ENCODE peak calls at places on chromosome 6, in five cellular contexts. P is A673, C is lower lobe of right lung, M is psoas muscle, Z is PC-9. V is an unnamed sample. For H3K4me1, the result is how much of the 10 kb centered on the place peaks cover.

GRCh38 chr6:74114428-74114827 is 418.4 kb downstream of the CD109 start:
- DNase-seq in P (no peak), C (no peak), M (no peak), Z (no peak), V (no peak)

GRCh38 chr6:148952147-148953041 is 205.6 kb downstream of the UST start:
- DNase-seq in P (no peak), C (no peak), M (no peak), Z (no peak), V (peak)

GRCh38 chr6:7691675-7692452 is 34.0 kb upstream of the BMP6 start:
- DNase-seq in P (no peak), C (no peak), M (no peak), Z (peak), V (peak)

GRCh38 chr6:125843593-125843992 is 52.8 kb downstream of the NCOA7 start:
- DNase-seq in P (no peak), C (no peak), M (no peak), Z (no peak), V (no peak)

GRCh38 chr6:132598473-132598872 is 8.9 kb upstream of the TAAR5 start:
- DNase-seq in P (peak), C (no peak), M (no peak), Z (no peak), V (no peak)

GRCh38 chr6:110813813-110814487 is 1.3 kb downstream of the CDK19 start:
- DNase-seq in P (no peak), C (no peak), M (no peak), Z (peak), V (peak)

GRCh38 chr6:148761532-148761951 is 14.7 kb downstream of the UST start:
- DNase-seq in P (no peak), C (peak), M (peak), Z (peak), V (no peak)

GRCh38 chr6:79718509-79719247 is 87.5 kb downstream of the SH3BGRL2 start:
- DNase-seq in P (no peak), C (no peak), M (no peak), Z (no peak), V (no peak)

GRCh38 chr6:149210376-149210775 is 107.1 kb upstream of the TAB2 start:
- DNase-seq in P (no peak), C (no peak), M (no peak), Z (no peak), V (peak)

GRCh38 chr6:122995930-122996796 is at the start of gene CLVS2:
- DNase-seq in P (peak), C (no peak), M (peak), Z (no peak), V (no peak)

GRCh38 chr6:125806813-125807212 is 16.1 kb downstream of the NCOA7 start:
- DNase-seq in P (no peak), C (no peak), M (no peak), Z (no peak), V (no peak)

GRCh38 chr6:83221886-83222479 is 28.8 kb downstream of the RWDD2A start:
- DNase-seq in P (peak), C (no peak), M (no peak), Z (no peak), V (peak)

GRCh38 chr6:167116109-167116837 is 6.6 kb upstream of the CCR6 start:
- DNase-seq in P (no peak), C (no peak), M (no peak), Z (no peak), V (no peak)

GRCh38 chr6:151141685-151142084 is 98.1 kb upstream of the AKAP12 start:
- DNase-seq in P (peak), C (no peak), M (no peak), Z (no peak), V (no peak)

GRCh38 chr6:6007311-6008113 is 787 bp upstream of the NRN1 start:
- DNase-seq in P (peak), C (no peak), M (no peak), Z (no peak), V (no peak)

GRCh38 chr6:110996661-110997060 is 14.8 kb downstream of the RPF2 start:
- DNase-seq in P (no peak), C (no peak), M (no peak), Z (no peak), V (no peak)

GRCh38 chr6:319177-320131 is 27.2 kb downstream of the DUSP22 start:
- DNase-seq in P (no peak), C (no peak), M (no peak), Z (no peak), V (no peak)

GRCh38 chr6:133502451-133503259 is 261.5 kb downstream of the EYA4 start:
- DNase-seq in P (peak), C (no peak), M (peak), Z (peak), V (peak)

GRCh38 chr6:27129917-27130316 is 117.6 kb upstream of the PRSS16 start:
- DNase-seq in P (no peak), C (no peak), M (no peak), Z (no peak), V (no peak)
- H3K27ac ChIP-seq in P (peak), C (no peak), M (no peak), Z (no peak), V (no peak)

GRCh38 chr6:20439558-20439957 is 37.9 kb downstream of the E2F3 start:
- DNase-seq in P (no peak), C (no peak), M (no peak), Z (no peak), V (no peak)

GRCh38 chr6:20438462-20439070 is 36.9 kb downstream of the E2F3 start:
- DNase-seq in P (peak), C (no peak), M (no peak), Z (no peak), V (no peak)

GRCh38 chr6:20440291-20440690 is 38.6 kb downstream of the E2F3 start:
- DNase-seq in P (no peak), C (no peak), M (no peak), Z (no peak), V (no peak)

GRCh38 chr6:20436719-20437118 is 35.0 kb downstream of the E2F3 start:
- DNase-seq in P (no peak), C (no peak), M (no peak), Z (no peak), V (no peak)

GRCh38 chr6:20437639-20438038 is 36.0 kb downstream of the E2F3 start:
- DNase-seq in P (no peak), C (no peak), M (no peak), Z (no peak), V (no peak)
- H3K4me1 ChIP-seq in P (under half), C (under half), M (under half), Z (under half), V (under half)

GRCh38 chr6:134647861-134648260 is 302.0 kb downstream of the ALDH8A1 start:
- DNase-seq in P (peak), C (no peak), M (no peak), Z (no peak), V (peak)

DNA sequence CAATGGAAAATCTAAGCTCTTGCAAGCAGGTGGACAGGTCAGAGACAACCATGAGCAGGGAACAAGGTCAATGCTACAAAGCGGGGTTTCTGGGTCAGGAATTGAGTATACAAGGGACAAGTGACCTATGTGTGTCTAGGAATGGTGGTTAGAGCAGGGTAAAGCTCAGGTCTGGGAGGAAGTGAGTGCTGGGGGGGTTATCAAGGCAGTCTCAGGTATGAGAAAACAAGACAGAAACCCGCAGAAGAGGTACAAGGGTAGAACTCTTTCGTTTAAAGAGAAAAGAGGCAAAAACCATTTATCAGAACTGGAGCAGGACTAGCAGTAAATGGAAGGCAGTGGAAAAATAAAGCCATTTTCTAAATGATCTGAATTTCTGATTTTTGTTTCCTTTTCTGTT is 298.4 kb downstream of the ALDH8A1 start:
- DNase-seq in P (no peak), C (no peak), M (no peak), Z (no peak), V (no peak)
- TF ChIP-seq CTCF in P (no peak), C (no peak), M (no peak), Z (no peak), V (no peak)

DNA sequence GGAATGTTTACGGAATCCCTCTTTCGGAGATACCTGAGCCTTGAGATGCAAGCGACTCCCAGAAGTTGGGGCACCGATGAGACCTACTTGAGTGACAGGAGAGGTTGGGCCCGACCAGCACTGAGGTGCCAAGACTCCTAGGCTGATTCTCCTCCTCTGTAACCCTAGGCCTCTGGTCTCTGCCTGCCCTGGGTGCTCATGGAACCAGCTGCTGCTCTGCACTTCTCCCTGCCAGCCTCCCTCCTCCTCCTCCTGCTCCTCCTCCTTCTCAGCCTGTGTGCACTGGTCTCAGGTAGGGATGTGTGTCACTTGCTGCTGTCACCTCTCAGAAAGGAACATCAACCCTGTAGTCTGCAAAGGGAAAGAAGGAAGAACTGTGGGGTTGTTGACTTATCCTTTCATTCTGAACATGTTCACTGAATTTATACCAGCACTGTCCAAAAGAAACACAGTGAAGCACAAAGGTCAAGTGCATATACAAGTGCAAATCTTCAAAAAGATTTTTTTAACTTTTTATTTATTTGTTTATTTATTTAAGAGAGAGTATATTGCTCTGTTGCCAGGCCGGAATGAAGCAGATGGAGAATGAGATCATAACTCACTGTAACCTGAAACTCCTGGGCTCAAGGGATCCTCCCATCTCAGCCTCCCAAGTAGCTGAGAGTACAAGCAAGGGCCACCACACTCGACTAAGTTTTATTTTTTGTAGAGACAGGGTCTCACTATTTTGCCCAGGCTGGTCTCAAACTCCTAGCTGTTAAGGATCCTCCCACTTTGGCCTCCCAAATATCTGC is 913 bp downstream of the BTN2A2 start:
- DNase-seq in P (peak), C (no peak), M (no peak), Z (peak), V (no peak)
- H3K27ac ChIP-seq in P (peak), C (peak), M (peak), Z (peak), V (peak)

GRCh38 chr6:42142118-42142835 is at the start of gene C6orf132:
- DNase-seq in P (no peak), C (peak), M (peak), Z (peak), V (peak)

GRCh38 chr6:42140051-42140450 is 2.4 kb downstream of the C6orf132 start:
- DNase-seq in P (no peak), C (peak), M (peak), Z (peak), V (peak)

GRCh38 chr6:42138630-42139619 is 3.5 kb downstream of the C6orf132 start:
- DNase-seq in P (peak), C (no peak), M (no peak), Z (no peak), V (peak)

GRCh38 chr6:42141603-42142117 is 760 bp downstream of the C6orf132 start:
- DNase-seq in P (no peak), C (no peak), M (no peak), Z (no peak), V (peak)

GRCh38 chr6:42140756-42141602 is 1.4 kb downstream of the C6orf132 start:
- DNase-seq in P (no peak), C (no peak), M (peak), Z (no peak), V (peak)
- H3K4me1 ChIP-seq in P (under half), C (under half), M (under half), Z (half or more), V (under half)